ENCODE peak calls at places on chromosomes 4 and X, in four cellular contexts. S is NCI-H187 treated with DMSO at 0.1 percent for 48 hours, Z is glutamatergic neuron, J is lower lobe of right lung. G is an unnamed sample.

GRCh38 chr4:116027311-116027710 is 913.9 kb upstream of the NDST4 start:
- DNase-seq in S (no peak), Z (no peak), J (no peak), G (no peak)

GRCh38 chr4:23023121-23023520 is 330.4 kb downstream of the GBA3 start:
- DNase-seq in S (no peak), Z (peak), J (no peak), G (no peak)

GRCh38 chr4:153497091-153497531 is 31.0 kb downstream of the TMEM131L start:
- DNase-seq in S (no peak), Z (no peak), J (no peak), G (no peak)

GRCh38 chr4:53116959-53117358 is 248.9 kb downstream of the SCFD2 start:
- DNase-seq in S (no peak), Z (no peak), J (no peak), G (no peak)

GRCh38 chr4:108492816-108493595 is 127.4 kb upstream of the RPL34 start:
- DNase-seq in S (no peak), Z (peak), J (no peak), G (peak)

GRCh38 chr4:101762544-101762943 is 28.0 kb upstream of the BANK1 start:
- DNase-seq in S (no peak), Z (no peak), J (no peak), G (no peak)

GRCh38 chr4:579543-580175 is 3.6 kb upstream of the TMEM271 start:
- DNase-seq in S (no peak), Z (no peak), J (no peak), G (no peak)

GRCh38 chrX:10077425-10078188 is 79.2 kb upstream of the CLCN4 start:
- DNase-seq in S (no peak), Z (no peak), J (no peak), G (no peak)

GRCh38 chrX:54659547-54659946 is 129.5 kb downstream of the GNL3L start:
- DNase-seq in S (no peak), Z (no peak), J (no peak), G (no peak)

GRCh38 chrX:148457279-148457678 is 43.1 kb upstream of the AFF2 start:
- DNase-seq in S (no peak), Z (no peak), J (peak), G (no peak)

GRCh38 chr4:85955614-85956295 is 404.1 kb downstream of the MAPK10 start:
- DNase-seq in S (no peak), Z (no peak), J (no peak), G (no peak)

GRCh38 chrX:22974616-22975015 is 25.1 kb upstream of the DDX53 start:
- DNase-seq in S (no peak), Z (no peak), J (no peak), G (no peak)

GRCh38 chr4:181150173-181150572 is 1093.0 kb upstream of the TENM3 start:
- DNase-seq in S (no peak), Z (no peak), J (no peak), G (peak)

GRCh38 chr4:13829457-13829856 is 201.9 kb upstream of the BOD1L1 start:
- DNase-seq in S (no peak), Z (no peak), J (no peak), G (no peak)

GRCh38 chr4:101158136-101158485 is 189.2 kb downstream of the PPP3CA start:
- DNase-seq in S (no peak), Z (peak), J (no peak), G (peak)

GRCh38 chr4:53501561-53501960 is 89.7 kb downstream of the LNX1 start:
- DNase-seq in S (no peak), Z (no peak), J (no peak), G (no peak)

GRCh38 chrX:37993857-37994619 is 12.3 kb upstream of the SYTL5 start:
- DNase-seq in S (no peak), Z (no peak), J (peak), G (no peak)

GRCh38 chr4:106160560-106160959 is 155.4 kb downstream of the TBCK start:
- DNase-seq in S (no peak), Z (no peak), J (no peak), G (no peak)